ENCODE peak calls at places on chromosomes 5 and 9, in ten cellular contexts. G, E, L, C, K, D, F, B, O and T are unnamed samples.

GRCh38 chr9:127163409-127163808 is 41.0 kb upstream of the ANGPTL2 start:
- DNase-seq in G (no peak), E (no peak), L (no peak), C (no peak), K (no peak), D (peak), F (no peak), B (no peak), O (no peak), T (no peak)

GRCh38 chr5:129459485-129460120 is 495 bp upstream of the ADAMTS19 start:
- DNase-seq in G (no peak), E (peak), L (peak), C (no peak), K (no peak), D (peak), F (no peak), B (peak), O (peak), T (peak)

GRCh38 chr5:41636605-41637004 is 126.2 kb upstream of the PLCXD3 start:
- DNase-seq in G (no peak), E (no peak), L (no peak), C (no peak), K (no peak), D (peak), F (no peak), B (peak), O (no peak), T (peak)

GRCh38 chr5:20166496-20166895 is 178.5 kb upstream of the CDH18 start:
- DNase-seq in G (no peak), E (no peak), L (no peak), C (no peak), K (no peak), D (no peak), F (no peak), B (no peak), O (no peak), T (no peak)

GRCh38 chr5:128877476-128877875 is 87.8 kb upstream of the SLC27A6 start:
- DNase-seq in G (no peak), E (no peak), L (no peak), C (no peak), K (no peak), D (no peak), F (no peak), B (peak), O (no peak), T (no peak)

GRCh38 chr9:68614121-68614520 is 73.4 kb upstream of the TMEM252 start:
- DNase-seq in G (no peak), E (no peak), L (no peak), C (no peak), K (no peak), D (no peak), F (no peak), B (no peak), O (no peak), T (no peak)

GRCh38 chr5:93735378-93735777 is 6.0 kb downstream of the POU5F2 start:
- DNase-seq in G (no peak), E (no peak), L (no peak), C (no peak), K (no peak), D (peak), F (no peak), B (no peak), O (no peak), T (no peak)

GRCh38 chr5:89686081-89686765 is 723.3 kb downstream of the CETN3 start:
- DNase-seq in G (no peak), E (no peak), L (no peak), C (no peak), K (no peak), D (no peak), F (no peak), B (no peak), O (no peak), T (no peak)

GRCh38 chr9:37955781-37956422 is 52.0 kb upstream of the SLC25A51 start:
- DNase-seq in G (no peak), E (no peak), L (no peak), C (no peak), K (no peak), D (no peak), F (no peak), B (no peak), O (no peak), T (no peak)

GRCh38 chr5:95715799-95716461 is 15.2 kb upstream of the RHOBTB3 start:
- DNase-seq in G (no peak), E (no peak), L (no peak), C (no peak), K (no peak), D (peak), F (no peak), B (no peak), O (no peak), T (peak)

GRCh38 chr5:150204588-150204960 is 14.7 kb downstream of the SLC6A7 start:
- DNase-seq in G (no peak), E (no peak), L (no peak), C (no peak), K (no peak), D (no peak), F (no peak), B (no peak), O (no peak), T (no peak)

GRCh38 chr5:83724915-83725314 is 4.3 kb upstream of the HAPLN1 start:
- DNase-seq in G (no peak), E (no peak), L (no peak), C (no peak), K (no peak), D (no peak), F (no peak), B (peak), O (no peak), T (no peak)

GRCh38 chr9:78559449-78559885 is 262.5 kb downstream of the PSAT1 start:
- DNase-seq in G (no peak), E (no peak), L (no peak), C (no peak), K (no peak), D (peak), F (no peak), B (no peak), O (no peak), T (no peak)

GRCh38 chr5:32713396-32714381 is 2.6 kb downstream of the NPR3 start:
- DNase-seq in G (no peak), E (peak), L (peak), C (no peak), K (no peak), D (peak), F (peak), B (peak), O (no peak), T (peak)

GRCh38 chr5:67815455-67816391 is 399.8 kb upstream of the PIK3R1 start:
- DNase-seq in G (no peak), E (peak), L (no peak), C (no peak), K (no peak), D (peak), F (peak), B (no peak), O (no peak), T (no peak)

DNA sequence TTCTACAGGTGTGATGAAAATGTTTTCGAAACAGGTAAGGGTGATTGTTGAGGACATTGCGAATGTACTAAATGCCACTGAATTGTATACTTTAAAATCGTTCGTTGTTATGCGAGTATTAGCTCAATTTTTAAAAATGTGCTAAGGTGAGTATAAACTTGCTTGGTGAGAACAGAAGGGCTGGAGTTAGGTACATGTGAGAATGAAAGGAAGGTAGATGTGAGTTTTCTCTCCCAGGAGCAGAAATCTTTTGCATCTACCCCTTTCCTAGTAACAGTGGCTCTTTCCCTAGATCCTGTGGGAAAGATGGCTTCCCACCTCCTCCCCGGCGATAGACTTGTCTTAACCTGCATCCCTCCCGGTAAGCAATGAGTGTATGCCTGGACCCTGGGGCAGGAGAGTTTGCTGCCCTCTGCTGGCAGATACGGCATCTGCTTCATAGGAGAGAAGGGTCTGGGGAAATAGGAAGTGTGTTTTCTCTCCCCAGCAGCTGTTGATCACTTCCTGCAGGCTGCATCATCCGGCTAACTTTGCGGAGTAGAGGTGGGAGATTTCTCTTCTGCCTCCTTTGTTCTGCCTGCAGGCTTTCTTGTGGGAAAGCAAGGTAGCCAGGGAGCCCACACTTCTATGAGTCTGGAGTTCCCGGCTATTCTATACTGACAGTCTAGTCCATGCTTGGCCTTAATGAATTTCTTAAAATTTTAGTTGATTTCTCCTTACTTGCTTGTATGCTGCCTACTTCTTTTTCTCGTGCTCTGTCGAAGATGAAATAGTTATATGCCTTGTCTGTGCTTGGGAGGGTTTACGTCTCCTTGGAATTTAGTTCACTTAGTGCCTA is 373.3 kb upstream of the SEMA6A start:
- DNase-seq in G (peak), E (peak), L (peak), C (peak), K (no peak), D (peak), F (no peak), B (peak), O (no peak), T (peak)
- TF ChIP-seq CTCF in G (peak), E (peak), L (peak), C (peak), K (no peak), D (peak), F (peak), B (peak), O (no peak), T (peak)

GRCh38 chr9:134858051-134858841 is 22.4 kb upstream of the FCN2 start:
- DNase-seq in G (no peak), E (no peak), L (no peak), C (no peak), K (peak), D (peak), F (peak), B (no peak), O (no peak), T (peak)
- TF ChIP-seq CTCF in G (no peak), E (no peak), L (peak), C (no peak), K (no peak), D (peak), F (no peak), B (no peak), O (no peak), T (no peak)

DNA sequence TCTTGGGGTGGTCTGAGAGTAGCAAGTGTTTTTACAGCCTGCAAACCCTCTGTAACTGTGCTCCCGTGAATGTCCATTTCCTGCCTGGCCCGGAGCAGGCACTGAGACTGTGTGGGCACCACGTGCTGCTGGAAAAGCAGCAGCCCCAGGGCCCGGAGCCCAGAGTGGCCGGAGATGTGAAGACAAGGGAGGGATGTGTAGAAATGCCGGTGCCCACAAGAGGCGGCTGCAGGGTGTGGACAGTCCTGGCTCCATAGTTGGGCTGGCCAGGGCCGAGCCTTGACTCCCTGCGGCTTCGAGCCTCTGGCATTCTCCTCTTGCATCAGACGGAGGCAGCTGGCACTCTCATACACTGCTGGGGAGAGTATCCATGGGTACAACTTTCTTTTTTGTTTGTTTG is 13.2 kb upstream of the GFPT2 start:
- DNase-seq in G (no peak), E (no peak), L (no peak), C (no peak), K (no peak), D (no peak), F (peak), B (no peak), O (no peak), T (no peak)
- TF ChIP-seq CTCF in G (no peak), E (no peak), L (no peak), C (no peak), K (no peak), D (no peak), F (no peak), B (no peak), O (no peak), T (no peak)

GRCh38 chr5:168339151-168340140 is 48.0 kb downstream of the WWC1 start:
- DNase-seq in G (no peak), E (no peak), L (no peak), C (no peak), K (no peak), D (no peak), F (no peak), B (peak), O (no peak), T (no peak)
- TF ChIP-seq CTCF in G (no peak), E (no peak), L (no peak), C (peak), K (no peak), D (peak), F (no peak), B (peak), O (no peak), T (no peak)

GRCh38 chr9:120107138-120107537 is 472.8 kb downstream of the CDK5RAP2 start:
- DNase-seq in G (no peak), E (no peak), L (no peak), C (no peak), K (no peak), D (no peak), F (no peak), B (no peak), O (no peak), T (no peak)
- TF ChIP-seq CTCF in G (no peak), E (no peak), L (no peak), C (no peak), K (no peak), D (no peak), F (no peak), B (no peak), O (no peak), T (no peak)

GRCh38 chr9:77022783-77023440 is 3.5 kb downstream of the FOXB2 start:
- DNase-seq in G (no peak), E (no peak), L (no peak), C (peak), K (no peak), D (no peak), F (no peak), B (peak), O (no peak), T (no peak)
- TF ChIP-seq CTCF in G (no peak), E (no peak), L (no peak), C (no peak), K (no peak), D (no peak), F (no peak), B (peak), O (no peak), T (no peak)

DNA sequence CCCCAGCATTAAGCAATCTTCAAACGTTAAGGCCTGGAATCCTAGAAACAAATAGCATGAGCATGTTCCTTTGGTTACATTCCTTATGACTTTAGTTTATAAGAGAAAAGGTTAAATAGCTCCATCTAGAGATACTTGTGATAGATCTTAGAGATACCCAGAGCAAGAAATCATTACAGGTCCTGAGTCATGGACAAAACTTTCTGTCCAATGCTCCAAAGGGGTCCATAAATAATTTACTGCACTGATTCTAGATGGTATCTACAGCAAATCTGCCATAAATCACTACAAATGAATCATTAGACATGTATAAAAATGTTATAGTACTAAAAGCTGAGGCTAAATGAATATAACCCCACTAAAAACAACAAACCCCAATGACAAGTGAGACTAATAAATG is 139.6 kb downstream of the HTR1A start:
- DNase-seq in G (no peak), E (no peak), L (no peak), C (no peak), K (no peak), D (no peak), F (no peak), B (no peak), O (no peak), T (no peak)
- TF ChIP-seq CTCF in G (no peak), E (no peak), L (no peak), C (no peak), K (no peak), D (no peak), F (no peak), B (no peak), O (no peak), T (no peak)

DNA sequence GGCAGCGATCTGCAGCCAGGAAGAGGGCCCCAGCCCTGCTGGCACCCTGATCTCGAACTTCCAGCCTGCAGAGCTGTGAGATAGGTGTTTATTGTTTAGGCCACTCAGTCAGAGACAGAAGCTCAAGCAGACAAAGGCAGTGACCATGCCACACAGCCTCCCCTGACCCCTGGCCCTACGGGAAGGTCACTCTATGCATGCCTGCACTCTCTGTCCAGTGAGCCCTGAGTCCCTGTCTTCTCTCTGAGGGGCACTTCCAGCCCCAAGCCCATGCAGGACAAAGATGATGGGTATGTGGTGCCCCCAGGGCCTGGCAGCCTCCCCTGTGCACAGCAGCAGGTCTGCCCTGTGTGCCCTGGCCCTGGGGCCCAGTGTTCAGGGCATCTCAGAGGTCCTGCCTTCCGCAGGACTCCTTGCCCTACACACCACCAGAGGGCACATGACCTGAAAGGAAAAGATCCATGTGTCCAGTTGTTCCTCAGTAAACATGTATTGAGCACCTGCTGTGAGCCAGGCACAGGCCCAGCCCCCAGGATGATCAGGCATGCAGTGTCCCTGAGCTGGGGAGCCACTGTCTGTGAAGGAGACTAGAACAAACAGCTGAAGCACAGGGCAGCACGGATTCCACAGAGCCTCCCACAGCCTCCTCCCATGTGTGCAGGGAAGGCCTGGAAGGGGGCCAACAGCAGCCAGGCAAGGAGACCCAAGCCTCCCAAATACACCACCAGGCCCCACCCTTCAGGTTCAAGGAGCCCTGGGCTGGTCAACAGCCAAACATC is 109.3 kb downstream of the ATPSCKMT start:
- DNase-seq in G (no peak), E (no peak), L (no peak), C (no peak), K (no peak), D (peak), F (no peak), B (peak), O (no peak), T (no peak)
- TF ChIP-seq CTCF in G (peak), E (peak), L (no peak), C (no peak), K (no peak), D (peak), F (no peak), B (peak), O (no peak), T (no peak)

GRCh38 chr9:4630836-4631235 is 31.3 kb upstream of the PLPP6 start:
- DNase-seq in G (no peak), E (no peak), L (no peak), C (no peak), K (no peak), D (peak), F (no peak), B (peak), O (no peak), T (no peak)
- TF ChIP-seq CTCF in G (no peak), E (no peak), L (no peak), C (no peak), K (no peak), D (peak), F (no peak), B (no peak), O (no peak), T (no peak)

GRCh38 chr9:94728719-94729118 is 2.2 kb downstream of the AOPEP start:
- DNase-seq in G (no peak), E (no peak), L (no peak), C (no peak), K (no peak), D (no peak), F (no peak), B (no peak), O (no peak), T (no peak)

GRCh38 chr9:94734054-94734754 is 7.7 kb downstream of the AOPEP start:
- DNase-seq in G (no peak), E (no peak), L (no peak), C (no peak), K (no peak), D (no peak), F (no peak), B (no peak), O (no peak), T (no peak)

GRCh38 chr9:94726495-94727191 is at the start of gene AOPEP:
- DNase-seq in G (peak), E (peak), L (peak), C (peak), K (peak), D (peak), F (peak), B (peak), O (peak), T (peak)

GRCh38 chr9:94725293-94725692 is 1.2 kb upstream of the AOPEP start:
- DNase-seq in G (no peak), E (no peak), L (no peak), C (no peak), K (no peak), D (no peak), F (no peak), B (no peak), O (no peak), T (no peak)

GRCh38 chr9:94729199-94729598 is 2.7 kb downstream of the AOPEP start:
- DNase-seq in G (no peak), E (no peak), L (no peak), C (no peak), K (no peak), D (no peak), F (no peak), B (peak), O (no peak), T (no peak)
- TF ChIP-seq CTCF in G (no peak), E (no peak), L (no peak), C (no peak), K (no peak), D (no peak), F (no peak), B (peak), O (no peak), T (no peak)